ENCODE peak calls at places on chromosomes 6 and 20, in four cellular contexts. U is GOT3, A is nephron progenitor cell, P is HS-5. J is an unnamed sample.

GRCh38 chr6:136571065-136571464 is 20.8 kb upstream of the MAP7 start:
- DNase-seq in P (no peak), U (no peak), A (no peak), J (no peak)

GRCh38 chr20:44981736-44982406 is 15.6 kb downstream of the STK4 start:
- DNase-seq in U (no peak), P (no peak), A (no peak), J (no peak)

GRCh38 chr6:41750374-41750773 is 3.2 kb upstream of the PGC start:
- DNase-seq in P (no peak), U (no peak), A (no peak), J (no peak)

GRCh38 chr6:15317934-15318902 is 72.3 kb downstream of the JARID2 start:
- DNase-seq in U (no peak), A (no peak), P (no peak), J (no peak)

GRCh38 chr6:69732640-69733039 is 64.2 kb downstream of the LMBRD1 start:
- DNase-seq in P (no peak), U (no peak), A (no peak), J (no peak)

GRCh38 chr6:11769244-11769643 is 9.4 kb downstream of the ADTRP start:
- DNase-seq in U (no peak), A (no peak), P (no peak), J (no peak)

GRCh38 chr6:112502348-112503130 is 155.4 kb downstream of the RFPL4B start:
- DNase-seq in A (no peak), P (no peak), U (no peak), J (no peak)

GRCh38 chr6:99822741-99823512 is 171.1 kb downstream of the MCHR2 start:
- DNase-seq in A (peak), P (peak), U (no peak), J (peak)

GRCh38 chr6:39051399-39052122 is 3.0 kb downstream of the GLP1R start:
- DNase-seq in U (no peak), A (no peak), P (no peak), J (no peak)

GRCh38 chr6:3308106-3308505 is 49.4 kb downstream of the PSMG4 start:
- DNase-seq in A (no peak), P (no peak), U (no peak), J (no peak)

GRCh38 chr6:39420300-39421265 is 98.1 kb upstream of the KCNK16 start:
- DNase-seq in P (no peak), U (no peak), A (no peak), J (no peak)

GRCh38 chr6:108610270-108610839 is 49.6 kb downstream of the FOXO3 start:
- DNase-seq in A (no peak), P (no peak), U (no peak), J (no peak)